ENCODE peak calls at places on chromosomes 3 and 15, in eight cellular contexts. J, P, W, G, Y, D, S and U are unnamed samples.
A peak's percentile ranks its signal among the peaks of the same experiment; 100 is the strongest.

GRCh38 chr3:49712166-49712565 is 7.3 kb downstream of the AMIGO3 start:
- DNase-seq in J (no peak), S (no peak), Y (no peak), W (no peak), G (no peak), D (peak; percentile 38), P (no peak), U (no peak)

GRCh38 chr3:41213563-41213962 is 14.3 kb downstream of the CTNNB1 start:
- DNase-seq in G (no peak), W (no peak), J (no peak), S (no peak), P (no peak), D (no peak), Y (no peak), U (no peak)

GRCh38 chr3:70763894-70764293 is 451.5 kb upstream of the MDFIC2 start:
- DNase-seq in P (no peak), Y (no peak), J (no peak), D (no peak), G (no peak), W (no peak), S (no peak), U (no peak)

GRCh38 chr3:38317186-38317759 is 29.3 kb upstream of the XYLB start:
- DNase-seq in Y (no peak), P (no peak), D (no peak), S (no peak), G (no peak), W (no peak), J (no peak), U (peak; percentile 31)

GRCh38 chr3:53577486-53577885 is 83.1 kb downstream of the CACNA1D start:
- DNase-seq in S (no peak), D (no peak), Y (no peak), G (no peak), J (no peak), W (no peak), P (no peak), U (no peak)

GRCh38 chr3:13581485-13582365 is 32.8 kb downstream of the FBLN2 start:
- DNase-seq in D (no peak), S (no peak), G (no peak), W (peak; percentile 47), Y (no peak), J (no peak), P (no peak), U (peak; percentile 20)

GRCh38 chr3:168574455-168575158 is 478.9 kb upstream of the GOLIM4 start:
- DNase-seq in D (no peak), G (no peak), W (no peak), J (no peak), Y (no peak), P (no peak), S (no peak), U (no peak)

GRCh38 chr3:141526709-141527108 is 39.9 kb downstream of the RASA2 start:
- DNase-seq in S (no peak), W (no peak), Y (no peak), G (no peak), J (no peak), D (no peak), P (no peak), U (no peak)

GRCh38 chr3:49164983-49165720 is 979 bp downstream of the CCDC71 start:
- DNase-seq in Y (no peak), D (no peak), S (no peak), W (no peak), P (no peak), J (no peak), G (no peak), U (no peak)

GRCh38 chr15:94026458-94026967 is 204.8 kb upstream of the MCTP2 start:
- DNase-seq in G (no peak), Y (no peak), W (no peak), J (no peak), P (no peak), D (no peak), S (no peak), U (no peak)

GRCh38 chr3:119664850-119665379 is 4.5 kb upstream of the POPDC2 start:
- DNase-seq in W (no peak), G (no peak), J (no peak), P (no peak), Y (no peak), D (no peak), S (no peak), U (no peak)

GRCh38 chr3:4978259-4978965 is 825 bp upstream of the BHLHE40 start:
- DNase-seq in Y (peak; percentile 99), D (peak; percentile 97), W (peak; percentile 99), S (peak; percentile 90), P (no peak), G (peak; percentile 98), J (peak; percentile 98), U (peak; percentile 99)

GRCh38 chr3:4978966-4979400 is 254 bp upstream of the BHLHE40 start:
- DNase-seq in D (peak; percentile 95), S (peak; percentile 77), Y (peak; percentile 98), W (peak; percentile 99), G (peak; percentile 97), P (no peak), J (peak; percentile 96), U (peak; percentile 99)

GRCh38 chr3:4977001-4977888 is 2.0 kb upstream of the BHLHE40 start:
- DNase-seq in S (no peak), D (peak; percentile 91), G (peak; percentile 86), Y (peak; percentile 89), P (no peak), W (no peak), J (peak; percentile 82), U (peak; percentile 97)

GRCh38 chr3:4979401-4980228 is at the start of gene BHLHE40:
- DNase-seq in G (no peak), Y (no peak), S (no peak), D (no peak), W (no peak), J (no peak), P (no peak), U (peak; percentile 46)

DNA sequence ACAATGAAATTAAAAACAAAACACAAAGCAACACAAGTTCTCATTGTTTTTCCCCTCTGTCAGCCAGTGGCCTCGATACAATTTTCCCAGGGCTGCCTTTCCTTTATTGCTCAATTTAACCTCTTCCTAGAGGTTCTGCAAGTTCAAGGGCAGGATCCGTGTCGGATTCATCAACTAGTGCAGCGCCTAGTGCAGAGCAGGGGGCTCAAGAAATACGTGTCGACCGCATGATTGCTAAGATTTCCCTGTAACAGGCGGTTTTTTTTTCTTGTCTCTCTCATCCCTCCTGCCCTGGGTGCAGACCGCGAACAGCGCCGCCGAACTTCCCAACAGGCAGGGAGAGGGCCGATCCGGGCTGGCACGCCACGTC is 1.4 kb upstream of the BHLHE40 start:
- DNase-seq in G (no peak), D (no peak), J (no peak), S (no peak), Y (no peak), W (no peak), P (no peak), U (no peak)
- TF ChIP-seq CTCF in G (no peak), D (no peak), J (no peak), S (no peak), Y (no peak), W (no peak), P (no peak), U (no peak)

DNA sequence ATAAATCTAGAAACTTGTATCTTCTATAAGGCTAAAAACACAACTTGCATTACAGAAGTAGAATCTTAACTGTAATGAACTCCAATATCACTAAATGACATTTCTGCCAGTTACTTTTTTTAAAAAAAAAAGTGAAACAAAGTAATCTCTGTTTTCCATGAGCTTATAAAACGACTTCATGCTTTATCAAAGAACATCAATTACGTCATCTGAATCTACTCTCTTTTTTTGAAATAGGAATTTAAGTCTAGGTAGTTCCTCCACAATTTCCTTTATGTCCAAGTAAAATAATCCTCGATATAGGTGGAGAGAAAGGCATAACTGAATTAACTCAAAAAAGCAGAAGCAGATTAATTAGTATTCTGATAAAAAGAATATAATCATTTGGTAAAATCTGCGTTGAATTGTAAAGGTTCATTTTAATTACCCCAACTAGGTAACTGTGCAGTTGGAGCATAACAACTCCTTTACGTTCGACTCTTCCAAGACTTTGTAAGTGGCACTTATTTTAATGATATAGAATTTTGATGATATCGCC is 1.4 kb downstream of the UACA start:
- DNase-seq in G (no peak), J (no peak), W (no peak), Y (no peak), P (no peak), D (no peak), S (no peak), U (peak; percentile 55)
- H3K4me3 ChIP-seq in G (peak overlapping the region; percentile 86), J (peak overlapping the region; percentile 80), W (peak overlapping the region; percentile 78), Y (peak overlapping the region; percentile 89), P (peak overlapping the region; percentile 93), D (peak overlapping the region; percentile 71), S (peak overlapping the region; percentile 81), U (peak overlapping the region; percentile 94)

DNA sequence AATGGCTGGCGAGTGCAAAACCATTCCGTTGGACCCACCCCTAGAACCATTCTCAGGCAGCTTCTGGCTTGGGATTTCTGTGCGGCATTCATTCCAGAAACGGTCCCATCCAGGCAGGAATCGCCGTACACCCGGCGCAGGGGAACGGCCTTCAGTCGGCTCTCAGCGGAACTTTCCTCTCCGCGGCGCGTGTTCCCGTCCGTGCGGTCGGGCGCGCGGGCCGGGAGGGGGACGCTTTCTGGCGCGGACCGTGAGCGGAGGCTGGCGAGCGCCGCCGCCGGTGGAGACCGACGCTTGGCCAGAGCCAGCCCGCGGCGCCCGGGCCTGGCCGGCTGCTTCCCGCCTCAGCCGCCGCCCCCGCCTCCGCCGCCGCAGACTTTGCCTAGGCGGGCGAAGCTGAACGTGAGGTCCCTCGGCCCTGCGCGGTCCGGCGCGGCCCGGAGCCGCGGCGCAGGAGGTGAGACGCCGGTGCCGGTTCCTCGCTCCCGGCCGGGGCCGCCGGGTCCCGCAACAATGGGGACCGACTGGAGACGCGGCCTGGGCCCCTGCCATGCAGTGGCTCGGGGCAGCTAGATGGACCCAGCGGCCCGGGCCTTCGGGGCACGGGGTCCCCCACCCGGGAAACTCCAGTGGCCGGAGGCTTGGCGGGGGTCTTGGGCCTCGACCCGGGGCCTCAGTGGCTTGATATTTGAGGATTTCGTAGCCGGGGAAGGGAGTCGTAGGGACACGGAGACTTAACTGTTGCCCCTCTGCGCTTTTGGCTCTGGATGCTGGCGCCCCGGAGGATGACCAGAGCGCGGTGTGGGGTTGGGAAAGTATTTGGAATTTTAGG is at the start of gene RAD54L2:
- DNase-seq in Y (peak; percentile 79), J (peak; percentile 84), W (peak; percentile 78), S (no peak), P (no peak), G (peak; percentile 85), D (peak; percentile 93), U (peak; percentile 85)
- TF ChIP-seq CTCF in Y (no peak), J (no peak), W (peak; percentile 41), S (peak; percentile 2), P (peak; percentile 62), G (peak; percentile 19), D (peak; percentile 31), U (peak; percentile 18)

DNA sequence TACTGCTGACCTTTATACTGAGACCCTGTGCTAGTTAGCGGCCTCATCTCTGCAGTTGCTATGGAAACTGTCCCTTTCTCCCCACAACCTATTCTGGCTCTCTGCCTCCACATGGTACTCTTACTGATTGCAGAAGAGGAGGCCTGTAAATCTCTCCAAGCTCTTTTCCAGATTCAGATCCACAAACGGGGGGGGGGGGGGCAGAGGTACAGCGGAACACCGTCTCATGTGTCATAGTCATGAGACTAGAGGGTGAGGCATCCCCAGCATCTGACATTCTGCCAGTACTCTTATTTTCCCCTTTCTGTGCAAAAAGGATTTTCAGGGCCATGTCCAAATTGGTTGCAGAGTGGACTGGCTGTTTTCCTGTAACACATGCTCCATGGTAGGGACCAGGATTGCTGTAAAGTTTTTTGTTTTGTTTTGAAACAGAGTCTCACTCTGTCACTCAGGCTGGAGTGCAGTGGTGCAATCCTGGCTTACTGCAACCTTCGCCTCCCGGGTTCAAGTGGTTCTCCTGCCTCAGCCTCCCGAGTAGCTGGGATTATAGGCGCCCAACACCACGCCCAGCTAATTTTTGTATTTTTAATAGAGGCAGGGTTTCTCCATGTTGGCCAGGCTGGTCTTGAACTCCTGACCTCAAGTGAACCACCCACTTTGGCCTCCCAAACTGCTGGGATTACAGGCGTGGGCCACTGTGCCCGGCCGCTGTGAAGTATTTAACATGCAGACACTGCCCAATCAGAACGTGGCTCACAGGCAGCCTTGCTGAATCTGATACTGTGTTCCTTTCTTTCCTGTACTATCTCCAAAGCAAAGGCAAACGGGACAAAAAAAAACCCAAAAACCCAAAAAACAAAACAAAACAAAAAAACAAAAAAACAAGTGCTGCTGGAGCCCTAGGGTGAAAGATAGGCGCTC is 8.1 kb upstream of the MAP1A start:
- DNase-seq in S (no peak), Y (no peak), J (no peak), W (no peak), G (peak; percentile 37), P (no peak), D (no peak), U (peak; percentile 66)
- H3K4me3 ChIP-seq in S (peak overlapping the region; percentile 41), Y (peak overlapping the region; percentile 67), J (no peak overlapping the region), W (no peak overlapping the region), G (peak overlapping the region; percentile 57), P (peak overlapping the region; percentile 85), D (peak overlapping the region; percentile 57), U (peak overlapping the region; percentile 67)